ENCODE peak calls at places on chromosomes 11 and 22, in seven cellular contexts. C is heart left ventricle, P is ovary, M is DND-41, K is neuronal stem cell, T is adipocyte, S is thyroid gland. D is an unnamed sample.

GRCh38 chr22:49586244-49586748 is 241.4 kb downstream of the BRD1 start:
- DNase-seq in K (no peak), S (no peak), M (no peak), T (no peak), C (no peak), P (no peak), D (no peak)

GRCh38 chr22:21850660-21851059 is 16.8 kb downstream of the MAPK1 start:
- DNase-seq in T (no peak), K (no peak), M (no peak), C (no peak), S (no peak), P (no peak), D (no peak)

GRCh38 chr11:128481135-128481534 is 106.2 kb downstream of the ETS1 start:
- DNase-seq in K (no peak), S (no peak), C (no peak), P (no peak), M (no peak), T (peak; percentile 94), D (no peak)

GRCh38 chr22:32469799-32470212 is 4.8 kb upstream of the FBXO7 start:
- DNase-seq in C (no peak), K (no peak), T (peak; percentile 62), S (no peak), M (no peak), P (no peak), D (no peak)

GRCh38 chr11:111730031-111730430 is 36.2 kb downstream of the PPP2R1B start:
- DNase-seq in T (no peak), P (no peak), K (no peak), S (no peak), M (no peak), C (no peak), D (no peak)

GRCh38 chr11:22539851-22540376 is 85.7 kb downstream of the FANCF start:
- DNase-seq in S (no peak), T (peak; percentile 87), P (no peak), K (peak; percentile 4), M (no peak), C (no peak), D (no peak)

GRCh38 chr11:65412271-65413076 is 10.1 kb upstream of the NEAT1 start:
- DNase-seq in P (peak; percentile 38), T (no peak), S (no peak), K (no peak), C (no peak), M (no peak), D (no peak)

GRCh38 chr11:95732930-95733602 is 56.5 kb downstream of the FAM76B start:
- DNase-seq in K (no peak), P (no peak), T (no peak), M (no peak), S (no peak), C (no peak), D (no peak)

GRCh38 chr11:8826145-8826786 is 84.7 kb upstream of the AKIP1 start:
- DNase-seq in P (no peak), T (peak; percentile 68), M (no peak), K (no peak), S (no peak), C (no peak), D (no peak)

GRCh38 chr22:32713737-32714457 is 87.6 kb upstream of the TIMP3 start:
- DNase-seq in T (no peak), K (no peak), P (no peak), M (no peak), C (no peak), S (no peak), D (no peak)

GRCh38 chr11:97973352-97973857 is 1047.3 kb upstream of the CNTN5 start:
- DNase-seq in S (no peak), C (no peak), P (no peak), T (no peak), M (no peak), K (no peak), D (no peak)

GRCh38 chr11:3953327-3953726 is 97.9 kb downstream of the STIM1 start:
- DNase-seq in T (no peak), P (no peak), S (no peak), K (no peak), C (no peak), M (peak; percentile 54), D (no peak)

DNA sequence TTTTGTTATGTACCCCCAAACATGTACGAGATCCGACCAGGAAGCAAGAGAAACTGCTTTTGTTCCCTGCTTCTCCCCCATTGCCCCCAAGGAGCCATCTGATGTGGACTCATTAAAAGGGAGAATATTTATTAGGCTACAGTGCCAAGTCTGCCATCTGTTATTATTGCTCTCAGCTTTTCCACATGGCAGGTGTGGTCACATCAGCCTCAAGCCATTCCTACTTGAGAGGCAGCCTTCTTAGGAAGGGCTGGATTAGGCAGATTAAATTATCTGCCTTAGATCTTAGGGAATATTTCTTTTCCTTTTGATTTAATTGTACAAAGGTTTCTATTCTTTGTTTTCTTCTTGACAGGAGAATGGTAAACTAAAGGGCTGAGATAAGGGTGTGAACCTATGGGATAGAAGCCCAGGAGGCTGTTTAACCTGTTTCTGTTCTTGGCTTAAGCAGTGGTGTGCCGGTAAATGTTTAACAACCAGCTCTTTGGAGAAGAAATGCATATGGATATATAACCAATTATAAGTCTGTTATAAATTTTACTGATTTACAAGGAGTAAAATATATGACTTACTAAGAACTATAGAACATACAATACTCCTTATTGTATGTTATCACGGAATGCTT is 88.8 kb downstream of the PDHX start:
- DNase-seq in S (no peak), M (no peak), C (no peak), K (no peak), P (no peak), T (no peak), D (peak; percentile 77)
- H3K4me1 ChIP-seq in S (no peaks in the 10 kb centered on the region), M (no peaks in the 10 kb centered on the region), C (no peaks in the 10 kb centered on the region), K (no peaks in the 10 kb centered on the region), P (no peaks in the 10 kb centered on the region), T (peaks cover 31% of the 10 kb centered on the region), D (peaks cover 11% of the 10 kb centered on the region)

GRCh38 chr11:102447193-102447592 is 5.4 kb downstream of the TMEM123 start:
- DNase-seq in M (no peak), C (no peak), P (no peak), T (no peak), S (no peak), K (no peak), D (no peak)
- H3K4me1 ChIP-seq in M (peaks cover 38% of the 10 kb centered on the region), C (peaks cover 22% of the 10 kb centered on the region), P (peaks cover 5% of the 10 kb centered on the region), T (peaks cover 24% of the 10 kb centered on the region), S (peaks cover 42% of the 10 kb centered on the region), K (peaks cover 9% of the 10 kb centered on the region), D (no peaks in the 10 kb centered on the region)

GRCh38 chr11:73468590-73469161 is 92.5 kb downstream of the RELT start:
- DNase-seq in M (no peak), T (no peak), P (no peak), K (no peak), S (no peak), C (no peak), D (no peak)
- H3K4me1 ChIP-seq in M (no peaks in the 10 kb centered on the region), T (peaks cover 60% of the 10 kb centered on the region), P (peaks cover 2% of the 10 kb centered on the region), K (no peaks in the 10 kb centered on the region), S (peaks cover 60% of the 10 kb centered on the region), C (peaks cover 37% of the 10 kb centered on the region), D (no peaks in the 10 kb centered on the region)

GRCh38 chr22:19866665-19867009 is 12.0 kb upstream of the GNB1L start:
- DNase-seq in C (no peak), T (no peak), K (no peak), M (no peak), P (no peak), S (no peak), D (no peak)

GRCh38 chr22:19862616-19863246 is 8.1 kb upstream of the GNB1L start:
- DNase-seq in M (no peak), T (no peak), P (no peak), K (no peak), S (no peak), C (no peak), D (no peak)

GRCh38 chr22:19865141-19865829 is 10.6 kb upstream of the GNB1L start:
- DNase-seq in C (no peak), P (no peak), S (no peak), T (no peak), M (no peak), K (no peak), D (no peak)

GRCh38 chr22:19864538-19865106 is 9.9 kb upstream of the GNB1L start:
- DNase-seq in S (no peak), M (no peak), K (no peak), T (peak; percentile 11), P (no peak), C (no peak), D (no peak)

GRCh38 chr22:19863571-19863970 is 8.9 kb upstream of the GNB1L start:
- DNase-seq in M (no peak), S (no peak), T (no peak), C (no peak), P (no peak), K (no peak), D (no peak)
- H3K4me1 ChIP-seq in M (no peaks in the 10 kb centered on the region), S (no peaks in the 10 kb centered on the region), T (no peaks in the 10 kb centered on the region), C (no peaks in the 10 kb centered on the region), P (no peaks in the 10 kb centered on the region), K (no peaks in the 10 kb centered on the region), D (no peaks in the 10 kb centered on the region)

D was measured in prostate gland.